ENCODE peak calls at places on chromosomes 3 and 15, in six cellular contexts. One of them, this sample, is unnamed.

GRCh38 chr15:98124576-98124975 is 164.1 kb downstream of the ARRDC4 start:
- DNase-seq in upper lobe of left lung: no peak
- DNase-seq in AG04449: peak
- DNase-seq in ELR: peak
- DNase-seq in Calu3: no peak
- DNase-seq in tibial nerve: no peak
- DNase-seq in this sample: no peak

GRCh38 chr3:195764961-195765706 is 44.4 kb downstream of the MUC20 start:
- DNase-seq in upper lobe of left lung: peak
- DNase-seq in AG04449: no peak
- DNase-seq in ELR: no peak
- DNase-seq in Calu3: no peak
- DNase-seq in tibial nerve: no peak
- DNase-seq in this sample: no peak

GRCh38 chr15:63426552-63426951 is 44.9 kb upstream of the CA12 start:
- DNase-seq in upper lobe of left lung: no peak
- DNase-seq in AG04449: no peak
- DNase-seq in ELR: no peak
- DNase-seq in Calu3: no peak
- DNase-seq in tibial nerve: no peak
- DNase-seq in this sample: no peak

GRCh38 chr15:31501536-31502157 is 175.0 kb downstream of the KLF13 start:
- DNase-seq in upper lobe of left lung: no peak
- DNase-seq in AG04449: no peak
- DNase-seq in ELR: no peak
- DNase-seq in Calu3: no peak
- DNase-seq in tibial nerve: no peak
- DNase-seq in this sample: no peak

GRCh38 chr15:98812711-98813441 is 164.5 kb downstream of the IGF1R start:
- DNase-seq in upper lobe of left lung: no peak
- DNase-seq in AG04449: no peak
- DNase-seq in ELR: no peak
- DNase-seq in Calu3: no peak
- DNase-seq in tibial nerve: no peak
- DNase-seq in this sample: no peak

GRCh38 chr3:172751188-172751571 is 654 bp downstream of the ECT2 start:
- DNase-seq in upper lobe of left lung: no peak
- DNase-seq in AG04449: no peak
- DNase-seq in ELR: peak
- DNase-seq in Calu3: no peak
- DNase-seq in tibial nerve: no peak
- DNase-seq in this sample: no peak

GRCh38 chr3:127059032-127059560 is 76.2 kb downstream of the PLXNA1 start:
- DNase-seq in upper lobe of left lung: no peak
- DNase-seq in AG04449: no peak
- DNase-seq in ELR: no peak
- DNase-seq in Calu3: no peak
- DNase-seq in tibial nerve: no peak
- DNase-seq in this sample: no peak

GRCh38 chr3:177320765-177321247 is 123.5 kb upstream of the TBL1XR1 start:
- DNase-seq in upper lobe of left lung: no peak
- DNase-seq in AG04449: no peak
- DNase-seq in ELR: no peak
- DNase-seq in Calu3: no peak
- DNase-seq in tibial nerve: no peak
- DNase-seq in this sample: no peak

GRCh38 chr3:170493712-170494182 is 75.1 kb downstream of the CLDN11 start:
- DNase-seq in upper lobe of left lung: no peak
- DNase-seq in AG04449: no peak
- DNase-seq in ELR: no peak
- DNase-seq in Calu3: no peak
- DNase-seq in tibial nerve: peak
- DNase-seq in this sample: peak

GRCh38 chr3:160611141-160611540 is 45.8 kb upstream of the KPNA4 start:
- DNase-seq in upper lobe of left lung: no peak
- DNase-seq in AG04449: no peak
- DNase-seq in ELR: no peak
- DNase-seq in Calu3: no peak
- DNase-seq in tibial nerve: no peak
- DNase-seq in this sample: no peak

GRCh38 chr15:93497256-93497655 is 408.2 kb upstream of the RGMA start:
- DNase-seq in upper lobe of left lung: no peak
- DNase-seq in AG04449: no peak
- DNase-seq in ELR: no peak
- DNase-seq in Calu3: no peak
- DNase-seq in tibial nerve: no peak
- DNase-seq in this sample: no peak

GRCh38 chr3:173502983-173503568 is 105.5 kb downstream of the NLGN1 start:
- DNase-seq in upper lobe of left lung: no peak
- DNase-seq in AG04449: peak
- DNase-seq in ELR: no peak
- DNase-seq in Calu3: no peak
- DNase-seq in tibial nerve: no peak
- DNase-seq in this sample: no peak

GRCh38 chr3:57949779-57950618 is 58.2 kb upstream of the FLNB start:
- DNase-seq in upper lobe of left lung: no peak
- DNase-seq in AG04449: no peak
- DNase-seq in ELR: peak
- DNase-seq in Calu3: peak
- DNase-seq in tibial nerve: no peak
- DNase-seq in this sample: no peak

GRCh38 chr3:126293370-126294082 is 63.7 kb downstream of the KLF15 start:
- DNase-seq in upper lobe of left lung: peak
- DNase-seq in AG04449: no peak
- DNase-seq in ELR: peak
- DNase-seq in Calu3: no peak
- DNase-seq in tibial nerve: no peak
- DNase-seq in this sample: peak

GRCh38 chr3:188775412-188775811 is 396.4 kb upstream of the TPRG1 start:
- DNase-seq in upper lobe of left lung: no peak
- DNase-seq in AG04449: no peak
- DNase-seq in ELR: no peak
- DNase-seq in Calu3: no peak
- DNase-seq in tibial nerve: no peak
- DNase-seq in this sample: no peak

GRCh38 chr3:184658223-184658860 is 53.5 kb downstream of the MAGEF1 start:
- DNase-seq in upper lobe of left lung: no peak
- DNase-seq in AG04449: no peak
- DNase-seq in ELR: no peak
- DNase-seq in Calu3: no peak
- DNase-seq in tibial nerve: no peak
- DNase-seq in this sample: no peak

GRCh38 chr3:100400424-100400781 is 486 bp downstream of the TOMM70 start:
- DNase-seq in upper lobe of left lung: no peak
- DNase-seq in AG04449: no peak
- DNase-seq in ELR: peak
- DNase-seq in Calu3: peak
- DNase-seq in tibial nerve: no peak
- DNase-seq in this sample: no peak

GRCh38 chr3:146065573-146066006 is 95.4 kb downstream of the PLOD2 start:
- DNase-seq in upper lobe of left lung: no peak
- DNase-seq in AG04449: no peak
- DNase-seq in ELR: peak
- DNase-seq in Calu3: peak
- DNase-seq in tibial nerve: peak
- DNase-seq in this sample: no peak

GRCh38 chr3:132038198-132038825 is 3.5 kb upstream of the CPNE4 start:
- DNase-seq in upper lobe of left lung: no peak
- DNase-seq in AG04449: no peak
- DNase-seq in ELR: peak
- DNase-seq in Calu3: no peak
- DNase-seq in tibial nerve: no peak
- DNase-seq in this sample: no peak

GRCh38 chr15:91694131-91694828 is 159.2 kb upstream of the SLCO3A1 start:
- DNase-seq in upper lobe of left lung: no peak
- DNase-seq in AG04449: no peak
- DNase-seq in ELR: no peak
- DNase-seq in Calu3: no peak
- DNase-seq in tibial nerve: peak
- DNase-seq in this sample: peak

GRCh38 chr3:159872374-159873109 is 116.1 kb upstream of the IL12A start:
- DNase-seq in upper lobe of left lung: no peak
- DNase-seq in AG04449: peak
- DNase-seq in ELR: peak
- DNase-seq in Calu3: peak
- DNase-seq in tibial nerve: no peak
- DNase-seq in this sample: no peak

GRCh38 chr3:52385157-52385556 is 59.7 kb downstream of the SEMA3G start:
- DNase-seq in upper lobe of left lung: no peak
- DNase-seq in AG04449: no peak
- DNase-seq in ELR: peak
- DNase-seq in Calu3: peak
- DNase-seq in tibial nerve: no peak
- DNase-seq in this sample: no peak

GRCh38 chr3:36827133-36827532 is 62.8 kb upstream of the DCLK3 start:
- DNase-seq in upper lobe of left lung: no peak
- DNase-seq in AG04449: no peak
- DNase-seq in ELR: no peak
- DNase-seq in Calu3: no peak
- DNase-seq in tibial nerve: no peak
- DNase-seq in this sample: no peak

GRCh38 chr3:19213608-19214220 is 65.4 kb downstream of the KCNH8 start:
- DNase-seq in upper lobe of left lung: no peak
- DNase-seq in AG04449: no peak
- DNase-seq in ELR: no peak
- DNase-seq in Calu3: no peak
- DNase-seq in tibial nerve: no peak
- DNase-seq in this sample: no peak

GRCh38 chr3:158097571-158098553 is 8.4 kb downstream of the SHOX2 start:
- DNase-seq in upper lobe of left lung: peak
- DNase-seq in AG04449: no peak
- DNase-seq in ELR: peak
- DNase-seq in Calu3: peak
- DNase-seq in tibial nerve: no peak
- DNase-seq in this sample: no peak

GRCh38 chr3:5254281-5255048 is 67.0 kb downstream of the EDEM1 start:
- DNase-seq in upper lobe of left lung: no peak
- DNase-seq in AG04449: no peak
- DNase-seq in ELR: no peak
- DNase-seq in Calu3: no peak
- DNase-seq in tibial nerve: no peak
- DNase-seq in this sample: no peak

GRCh38 chr3:63900459-63900858 is 11.7 kb downstream of the SCAANT1 start:
- DNase-seq in upper lobe of left lung: no peak
- DNase-seq in AG04449: no peak
- DNase-seq in ELR: no peak
- DNase-seq in Calu3: no peak
- DNase-seq in tibial nerve: peak
- DNase-seq in this sample: no peak

GRCh38 chr3:32557640-32558352 is 12.9 kb downstream of the DYNC1LI1 start:
- DNase-seq in upper lobe of left lung: no peak
- DNase-seq in AG04449: no peak
- DNase-seq in ELR: no peak
- DNase-seq in Calu3: no peak
- DNase-seq in tibial nerve: no peak
- DNase-seq in this sample: no peak

GRCh38 chr3:46183330-46183729 is 24.8 kb downstream of the CCR1 start:
- DNase-seq in upper lobe of left lung: no peak
- DNase-seq in AG04449: no peak
- DNase-seq in ELR: no peak
- DNase-seq in Calu3: no peak
- DNase-seq in tibial nerve: no peak
- DNase-seq in this sample: no peak

GRCh38 chr3:48966876-48967361 is 23.1 kb upstream of the P4HTM start:
- DNase-seq in upper lobe of left lung: no peak
- DNase-seq in AG04449: no peak
- DNase-seq in ELR: no peak
- DNase-seq in Calu3: no peak
- DNase-seq in tibial nerve: no peak
- DNase-seq in this sample: peak

GRCh38 chr3:128846501-128846900 is 32.9 kb upstream of the ACAD9 start:
- DNase-seq in upper lobe of left lung: no peak
- DNase-seq in AG04449: no peak
- DNase-seq in ELR: no peak
- DNase-seq in Calu3: no peak
- DNase-seq in tibial nerve: no peak
- DNase-seq in this sample: no peak

GRCh38 chr3:9183011-9183410 is 66.4 kb downstream of the SRGAP3 start:
- DNase-seq in upper lobe of left lung: no peak
- DNase-seq in AG04449: no peak
- DNase-seq in ELR: no peak
- DNase-seq in Calu3: no peak
- DNase-seq in tibial nerve: no peak
- DNase-seq in this sample: peak

GRCh38 chr15:76648732-76649444 is 256.3 kb downstream of the SCAPER start:
- DNase-seq in upper lobe of left lung: no peak
- DNase-seq in AG04449: no peak
- DNase-seq in ELR: no peak
- DNase-seq in Calu3: no peak
- DNase-seq in tibial nerve: no peak
- DNase-seq in this sample: no peak

GRCh38 chr15:88638626-88639372 is at the start of gene ISG20:
- DNase-seq in upper lobe of left lung: peak
- DNase-seq in AG04449: peak
- DNase-seq in ELR: peak
- DNase-seq in Calu3: peak
- DNase-seq in tibial nerve: peak
- DNase-seq in this sample: peak

GRCh38 chr3:54357307-54357706 is 235.0 kb downstream of the CACNA2D3 start:
- DNase-seq in upper lobe of left lung: no peak
- DNase-seq in AG04449: no peak
- DNase-seq in ELR: no peak
- DNase-seq in Calu3: no peak
- DNase-seq in tibial nerve: no peak
- DNase-seq in this sample: no peak